ENCODE peak calls at places on chromosomes 16 and 17, in eight cellular contexts. L, N, D, V, Z, W, C and I are unnamed samples.

GRCh38 chr16:55406651-55407050 is 72.3 kb upstream of the MMP2 start:
- DNase-seq in N (no peak), W (no peak), D (no peak), V (no peak), Z (no peak), L (no peak), C (no peak), I (no peak)

GRCh38 chr17:18039535-18040286 is 503 bp downstream of the GID4 start:
- DNase-seq in C (peak), D (peak), V (peak), Z (peak), N (peak), L (peak), W (peak), I (no peak)

GRCh38 chr16:4677390-4677789 is 16.0 kb upstream of the NUDT16L1 start:
- DNase-seq in Z (no peak), C (no peak), D (no peak), V (no peak), L (no peak), N (no peak), W (no peak), I (no peak)

GRCh38 chr17:79812206-79812968 is 15.5 kb upstream of the CBX8 start:
- DNase-seq in W (no peak), V (no peak), N (no peak), L (no peak), D (no peak), Z (no peak), C (peak), I (no peak)

GRCh38 chr17:48626470-48627241 is 498 bp upstream of the HOXB9 start:
- DNase-seq in D (no peak), V (no peak), Z (no peak), N (no peak), C (peak), L (no peak), W (no peak), I (no peak)

GRCh38 chr16:11101695-11102522 is 154.1 kb downstream of the SOCS1 start:
- DNase-seq in Z (no peak), L (no peak), W (no peak), C (no peak), N (no peak), D (no peak), V (no peak), I (no peak)

GRCh38 chr17:1473170-1473569 is 17.1 kb upstream of the CRK start:
- DNase-seq in Z (no peak), N (no peak), W (peak), V (no peak), L (no peak), D (no peak), C (no peak), I (no peak)

GRCh38 chr17:50947844-50948514 is 81.8 kb upstream of the TOB1 start:
- DNase-seq in W (no peak), V (peak), N (peak), Z (no peak), L (no peak), C (no peak), D (no peak), I (peak)

GRCh38 chr16:11094075-11094593 is 149.8 kb downstream of the CLEC16A start:
- DNase-seq in D (peak), Z (no peak), V (no peak), N (no peak), L (peak), C (no peak), W (peak), I (no peak)

GRCh38 chr16:30088832-30089624 is 2.7 kb downstream of the TBX6 start:
- DNase-seq in Z (no peak), V (no peak), D (no peak), L (no peak), W (no peak), C (no peak), N (no peak), I (no peak)

GRCh38 chr17:33973491-33973890 is 281.6 kb upstream of the CCL2 start:
- DNase-seq in D (no peak), L (no peak), C (no peak), N (no peak), Z (no peak), V (no peak), W (no peak), I (no peak)

GRCh38 chr17:27810211-27810901 is 10.0 kb upstream of the NOS2 start:
- DNase-seq in W (no peak), Z (no peak), L (no peak), C (no peak), N (no peak), V (no peak), D (no peak), I (no peak)

GRCh38 chr16:22300427-22301071 is 3.3 kb downstream of the POLR3E start:
- DNase-seq in N (no peak), L (peak), Z (no peak), D (peak), W (peak), C (peak), V (peak), I (peak)

GRCh38 chr17:17024778-17025300 is 17.4 kb upstream of the MPRIP start:
- DNase-seq in N (no peak), L (no peak), W (no peak), Z (no peak), C (no peak), V (no peak), D (peak), I (no peak)

GRCh38 chr17:43822566-43823190 is 10.3 kb downstream of the MPP3 start:
- DNase-seq in D (no peak), L (no peak), C (no peak), V (no peak), N (no peak), Z (no peak), W (no peak), I (no peak)

GRCh38 chr17:37239690-37240344 is 136.0 kb upstream of the C17orf78 start:
- DNase-seq in L (peak), C (peak), W (peak), D (no peak), V (no peak), Z (no peak), N (no peak), I (no peak)

GRCh38 chr17:78263063-78263735 is 31.8 kb downstream of the TMEM235 start:
- DNase-seq in L (no peak), N (no peak), D (no peak), V (no peak), W (no peak), C (no peak), Z (no peak), I (no peak)

GRCh38 chr16:69307091-69307490 is 4.1 kb upstream of the VPS4A start:
- DNase-seq in N (no peak), Z (no peak), D (no peak), W (no peak), V (no peak), C (no peak), L (no peak), I (no peak)
- TF ChIP-seq CTCF in N (no peak), Z (no peak), D (no peak), W (no peak), V (no peak), C (no peak), L (no peak), I (no peak)

GRCh38 chr16:20838250-20838649 is 31.9 kb downstream of the REXO5 start:
- DNase-seq in C (no peak), L (no peak), W (peak), Z (no peak), N (no peak), D (no peak), V (no peak), I (no peak)
- H3K27ac ChIP-seq in C (no peak), L (no peak), W (no peak), Z (no peak), N (no peak), D (no peak), V (no peak), I (no peak)

GRCh38 chr16:87736003-87736382 is 29.8 kb downstream of the KLHDC4 start:
- DNase-seq in N (no peak), W (no peak), L (no peak), C (no peak), D (no peak), V (no peak), Z (no peak), I (no peak)

GRCh38 chr16:87733190-87733589 is 32.6 kb downstream of the KLHDC4 start:
- DNase-seq in N (no peak), W (peak), L (no peak), C (no peak), V (no peak), Z (no peak), D (no peak), I (no peak)

GRCh38 chr16:87735270-87736002 is 30.4 kb downstream of the KLHDC4 start:
- DNase-seq in D (no peak), N (no peak), C (no peak), V (no peak), W (no peak), Z (no peak), L (no peak), I (no peak)

GRCh38 chr16:87731607-87732006 is 34.2 kb downstream of the KLHDC4 start:
- DNase-seq in Z (no peak), D (no peak), W (no peak), V (no peak), L (no peak), N (no peak), C (no peak), I (no peak)

GRCh38 chr16:87734644-87735043 is 31.1 kb downstream of the KLHDC4 start:
- DNase-seq in V (no peak), N (no peak), D (no peak), W (no peak), L (no peak), Z (no peak), C (no peak), I (no peak)
- TF ChIP-seq CTCF in V (no peak), N (no peak), D (no peak), W (no peak), L (no peak), Z (no peak), C (no peak), I (no peak)

DNA sequence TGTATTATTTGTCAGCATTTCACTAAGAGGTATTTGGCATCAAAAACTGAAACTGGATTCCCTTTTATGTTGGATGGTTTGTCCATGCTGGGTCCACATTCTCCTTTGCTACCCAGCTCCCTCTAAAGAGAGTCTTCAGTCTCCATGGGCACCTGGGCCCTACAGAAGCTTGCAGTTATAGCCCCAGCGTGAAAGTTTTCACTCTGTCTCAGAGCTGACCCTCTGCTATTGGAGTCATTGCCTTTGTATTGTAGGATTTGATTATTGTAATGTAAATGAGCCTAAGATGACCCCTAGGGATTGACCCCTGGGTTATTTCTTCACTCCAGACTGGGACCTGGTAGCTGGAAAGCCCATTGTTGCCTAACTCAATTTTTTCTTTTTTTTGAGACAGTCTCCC is 1026.5 kb upstream of the EEF2KMT start:
- DNase-seq in Z (no peak), W (no peak), N (no peak), C (peak), V (no peak), L (no peak), D (no peak), I (no peak)
- H3K27ac ChIP-seq in Z (no peak), W (no peak), N (no peak), C (peak), V (no peak), L (no peak), D (no peak), I (no peak)